ENCODE peak calls at places on chromosome 9, in four cellular contexts. D is A549, I is SK-N-SH, E is Panc1. N is an unnamed sample.

GRCh38 chr9:72554221-72554641 is 32.8 kb downstream of the TMC1 start:
- DNase-seq in D (peak; percentile 94), I (no peak), E (no peak), N (peak; percentile 44)

GRCh38 chr9:69195681-69196080 is 21.6 kb downstream of the TJP2 start:
- DNase-seq in D (no peak), I (no peak), E (no peak), N (no peak)

GRCh38 chr9:92961627-92962302 is 14.4 kb downstream of the FGD3 start:
- DNase-seq in D (no peak), I (no peak), E (no peak), N (no peak)

GRCh38 chr9:7150153-7150890 is 392.5 kb downstream of the KDM4C start:
- DNase-seq in D (no peak), I (no peak), E (no peak), N (no peak)

GRCh38 chr9:76868897-76869296 is 37.0 kb downstream of the PRUNE2 start:
- DNase-seq in D (no peak), I (no peak), E (no peak), N (no peak)

GRCh38 chr9:92960561-92961290 is 13.4 kb downstream of the FGD3 start:
- DNase-seq in D (no peak), I (no peak), E (no peak), N (no peak)

GRCh38 chr9:114981095-114981494 is 50.7 kb upstream of the TNFSF8 start:
- DNase-seq in D (peak; percentile 60), I (no peak), E (no peak), N (no peak)

GRCh38 chr9:105064248-105065118 is 136.5 kb upstream of the ABCA1 start:
- DNase-seq in D (peak; percentile 96), I (peak; percentile 79), E (peak; percentile 77), N (peak; percentile 97)

GRCh38 chr9:111287127-111287526 is 42.9 kb downstream of the OR2K2 start:
- DNase-seq in D (peak; percentile 6), I (no peak), E (no peak), N (peak; percentile 23)

GRCh38 chr9:34630402-34631154 is 1.7 kb upstream of the ARID3C start:
- DNase-seq in D (no peak), I (no peak), E (no peak), N (no peak)

GRCh38 chr9:17052626-17053025 is 82.2 kb upstream of the CNTLN start:
- DNase-seq in D (no peak), I (no peak), E (no peak), N (no peak)

GRCh38 chr9:13088734-13089427 is 190.6 kb downstream of the MPDZ start:
- DNase-seq in D (peak; percentile 57), I (peak; percentile 79), E (peak; percentile 17), N (peak; percentile 18)

GRCh38 chr9:14993061-14993800 is 83.0 kb upstream of the FREM1 start:
- DNase-seq in D (peak; percentile 53), I (peak; percentile 93), E (no peak), N (peak; percentile 56)

GRCh38 chr9:116646661-116647514 is 40.2 kb upstream of the TRIM32 start:
- DNase-seq in D (peak; percentile 53), I (peak; percentile 25), E (no peak), N (no peak)

GRCh38 chr9:95810133-95810532 is 65.4 kb upstream of the ERCC6L2 start:
- DNase-seq in D (no peak), I (no peak), E (no peak), N (no peak)

GRCh38 chr9:127976498-127976897 is 4.3 kb downstream of the EEIG1 start:
- DNase-seq in D (no peak), I (no peak), E (no peak), N (no peak)

GRCh38 chr9:106731910-106732309 is 131.1 kb upstream of the ZNF462 start:
- DNase-seq in D (no peak), I (peak; percentile 63), E (no peak), N (no peak)

GRCh38 chr9:35675732-35676392 is 2.1 kb downstream of the CA9 start:
- DNase-seq in D (no peak), I (peak; percentile 96), E (no peak), N (no peak)
- H3K4me3 ChIP-seq in D (no peak overlapping the region), I (peak overlapping the region; percentile 19), E (no peak overlapping the region), N (peak overlapping the region; percentile 47)

GRCh38 chr9:132855904-132856303 is 22.2 kb downstream of the AK8 start:
- DNase-seq in D (no peak), I (no peak), E (no peak), N (no peak)

GRCh38 chr9:132858756-132859155 is 19.3 kb downstream of the AK8 start:
- DNase-seq in D (no peak), I (no peak), E (no peak), N (no peak)

GRCh38 chr9:132854832-132855231 is 23.3 kb downstream of the AK8 start:
- DNase-seq in D (no peak), I (no peak), E (no peak), N (no peak)

GRCh38 chr9:132857031-132857430 is 21.1 kb downstream of the AK8 start:
- DNase-seq in D (no peak), I (no peak), E (no peak), N (no peak)

GRCh38 chr9:132857601-132858342 is 20.3 kb downstream of the AK8 start:
- DNase-seq in D (no peak), I (peak; percentile 50), E (no peak), N (no peak)
- TF ChIP-seq CTCF in D (no peak), I (no peak), E (no peak), N (no peak)

GRCh38 chr9:129559506-129559881 is 61.4 kb downstream of the C9orf50 start:
- DNase-seq in D (no peak), I (no peak), E (no peak), N (no peak)

GRCh38 chr9:129558551-129559505 is 62.1 kb downstream of the C9orf50 start:
- DNase-seq in D (peak; percentile 79), I (peak; percentile 94), E (no peak), N (no peak)

GRCh38 chr9:129556576-129557191 is 64.2 kb downstream of the C9orf50 start:
- DNase-seq in D (no peak), I (no peak), E (no peak), N (no peak)

GRCh38 chr9:129557192-129558036 is 63.5 kb downstream of the C9orf50 start:
- DNase-seq in D (peak; percentile 92), I (no peak), E (no peak), N (no peak)

DNA sequence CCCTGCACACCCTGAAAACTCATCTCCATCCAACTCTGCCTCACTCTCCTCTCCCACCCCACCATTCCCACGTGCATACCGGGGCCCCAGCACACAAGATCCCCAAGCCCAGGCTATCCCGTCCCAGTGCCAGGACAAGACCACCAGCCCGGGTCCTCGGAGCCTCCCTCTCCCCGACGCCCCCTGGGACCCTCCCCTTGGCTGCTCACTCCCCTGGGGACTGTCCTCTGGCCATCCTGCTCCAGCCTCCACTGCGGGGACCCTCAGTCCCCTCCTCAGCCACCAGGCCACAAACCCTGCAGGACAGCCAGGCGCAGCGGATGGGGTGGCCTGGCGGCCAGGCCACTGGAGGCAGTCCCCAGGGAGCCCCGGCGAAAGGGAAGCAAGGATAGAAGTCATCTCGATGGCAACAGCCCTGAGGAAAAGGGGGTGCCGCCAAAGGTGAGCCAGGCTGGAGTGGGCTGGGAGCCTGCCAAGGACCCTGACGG is 62.8 kb downstream of the C9orf50 start:
- DNase-seq in D (no peak), I (peak; percentile 79), E (no peak), N (no peak)
- H3K4me3 ChIP-seq in D (no peak overlapping the region), I (no peak overlapping the region), E (no peak overlapping the region), N (no peak overlapping the region)

GRCh38 chr9:2872307-2872940 is 28.5 kb upstream of the PUM3 start:
- DNase-seq in D (peak; percentile 45), I (peak; percentile 27), E (no peak), N (no peak)
- TF ChIP-seq CTCF in D (peak; percentile 60), I (peak; percentile 52), E (peak; percentile 30), N (peak; percentile 24)

DNA sequence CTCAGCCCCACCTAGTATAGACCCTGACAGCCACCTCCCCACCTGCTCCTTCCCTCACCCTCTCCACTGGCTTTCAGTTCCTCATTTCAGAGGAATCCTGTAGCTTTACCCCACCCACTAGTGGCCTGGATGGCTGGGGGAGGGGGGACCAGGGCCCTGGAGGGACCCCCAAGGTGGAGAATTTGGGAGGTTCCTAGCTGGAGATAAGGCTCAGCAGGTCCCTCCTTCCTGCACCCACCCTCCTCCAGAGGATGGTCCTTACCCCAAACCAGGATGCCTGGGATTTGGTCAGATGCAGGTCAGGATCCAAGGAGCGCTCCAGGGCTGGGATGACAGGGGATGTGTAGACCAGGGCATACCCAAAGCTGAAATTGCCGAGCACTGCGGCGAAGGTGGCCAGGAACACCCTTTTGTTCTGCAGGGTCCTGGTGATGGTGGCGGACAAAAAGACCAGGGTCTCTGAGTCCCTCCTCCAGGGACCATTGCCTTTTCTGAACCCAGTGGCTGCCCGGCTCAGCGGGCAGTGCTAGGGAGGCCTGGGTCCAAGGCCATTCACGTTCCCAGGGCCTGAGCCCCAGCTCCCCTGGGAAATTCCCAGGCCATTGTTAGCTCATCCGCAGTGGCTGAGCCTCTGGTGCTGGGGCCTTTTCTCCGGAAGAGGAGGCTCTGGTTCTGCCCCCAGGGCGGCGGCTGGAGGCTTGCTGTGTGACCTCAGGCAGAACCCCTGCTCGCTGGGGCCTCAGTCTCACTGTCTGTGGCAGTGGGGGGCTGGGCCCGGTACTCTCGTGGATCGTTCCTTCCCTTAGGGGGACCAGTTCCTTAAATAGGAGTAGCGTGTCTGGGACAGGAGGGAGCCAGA is 678 bp downstream of the SLC2A6 start:
- DNase-seq in D (no peak), I (no peak), E (no peak), N (no peak)
- H3K4me3 ChIP-seq in D (peak overlapping the region; percentile 58), I (peak overlapping the region; percentile 84), E (peak overlapping the region; percentile 61), N (peak overlapping the region; percentile 73)